ENCODE peak calls at places on chromosome 22, in six cellular contexts. One of them, this sample, is unnamed.

GRCh38 chr22:47115921-47116320 is 353.5 kb downstream of the TBC1D22A start:
- DNase-seq in hepatocyte: no peak
- DNase-seq in GM12864: no peak
- DNase-seq in coronary artery: no peak
- DNase-seq in H7: no peak
- DNase-seq in uterus: no peak
- DNase-seq in this sample: no peak

GRCh38 chr22:26170795-26171194 is 1.5 kb downstream of the SEZ6L start:
- DNase-seq in coronary artery: no peak
- DNase-seq in uterus: no peak
- DNase-seq in hepatocyte: peak; percentile 43
- DNase-seq in H7: peak; percentile 75
- DNase-seq in GM12864: no peak
- DNase-seq in this sample: no peak

GRCh38 chr22:20572132-20572802 is 64.9 kb downstream of the MED15 start:
- DNase-seq in GM12864: no peak
- DNase-seq in H7: no peak
- DNase-seq in hepatocyte: no peak
- DNase-seq in coronary artery: no peak
- DNase-seq in uterus: no peak
- DNase-seq in this sample: no peak

GRCh38 chr22:31083377-31083768 is 2.3 kb downstream of the SMTN start:
- DNase-seq in hepatocyte: no peak
- DNase-seq in GM12864: no peak
- DNase-seq in uterus: peak; percentile 50
- DNase-seq in coronary artery: peak; percentile 77
- DNase-seq in H7: peak; percentile 36
- DNase-seq in this sample: no peak

GRCh38 chr22:26548984-26549383 is 36.7 kb upstream of the TFIP11 start:
- DNase-seq in H7: no peak
- DNase-seq in GM12864: no peak
- DNase-seq in uterus: no peak
- DNase-seq in hepatocyte: no peak
- DNase-seq in coronary artery: no peak
- DNase-seq in this sample: no peak

GRCh38 chr22:11066458-11067285 is 4461.3 kb upstream of the OR11H1 start:
- DNase-seq in GM12864: no peak
- DNase-seq in hepatocyte: peak; percentile 26
- DNase-seq in coronary artery: peak; percentile 77
- DNase-seq in H7: peak; percentile 61
- DNase-seq in uterus: no peak
- DNase-seq in this sample: no peak

GRCh38 chr22:43181321-43182076 is 5.4 kb downstream of the TTLL12 start:
- DNase-seq in coronary artery: no peak
- DNase-seq in uterus: no peak
- DNase-seq in H7: no peak
- DNase-seq in hepatocyte: no peak
- DNase-seq in GM12864: no peak
- DNase-seq in this sample: no peak

GRCh38 chr22:47600281-47600680 is 837.8 kb downstream of the TBC1D22A start:
- DNase-seq in hepatocyte: no peak
- DNase-seq in GM12864: no peak
- DNase-seq in uterus: no peak
- DNase-seq in coronary artery: no peak
- DNase-seq in H7: no peak
- DNase-seq in this sample: no peak

GRCh38 chr22:32013200-32013599 is 29.9 kb upstream of the SLC5A1 start:
- DNase-seq in hepatocyte: no peak
- DNase-seq in GM12864: no peak
- DNase-seq in coronary artery: no peak
- DNase-seq in uterus: no peak
- DNase-seq in H7: no peak
- DNase-seq in this sample: no peak

GRCh38 chr22:47294222-47294532 is 531.7 kb downstream of the TBC1D22A start:
- DNase-seq in coronary artery: peak; percentile 53
- DNase-seq in H7: no peak
- DNase-seq in GM12864: no peak
- DNase-seq in uterus: peak; percentile 2
- DNase-seq in hepatocyte: no peak
- DNase-seq in this sample: no peak

GRCh38 chr22:19181786-19182471 is 3.4 kb upstream of the SLC25A1 start:
- DNase-seq in coronary artery: no peak
- DNase-seq in hepatocyte: peak; percentile 3
- DNase-seq in GM12864: no peak
- DNase-seq in H7: no peak
- DNase-seq in uterus: no peak
- DNase-seq in this sample: no peak
- H3K4me3 ChIP-seq in coronary artery: no peak overlapping the region
- H3K4me3 ChIP-seq in hepatocyte: no peak overlapping the region
- H3K4me3 ChIP-seq in GM12864: no peak overlapping the region
- H3K4me3 ChIP-seq in H7: no peak overlapping the region
- H3K4me3 ChIP-seq in uterus: no peak overlapping the region
- H3K4me3 ChIP-seq in this sample: no peak overlapping the region

DNA sequence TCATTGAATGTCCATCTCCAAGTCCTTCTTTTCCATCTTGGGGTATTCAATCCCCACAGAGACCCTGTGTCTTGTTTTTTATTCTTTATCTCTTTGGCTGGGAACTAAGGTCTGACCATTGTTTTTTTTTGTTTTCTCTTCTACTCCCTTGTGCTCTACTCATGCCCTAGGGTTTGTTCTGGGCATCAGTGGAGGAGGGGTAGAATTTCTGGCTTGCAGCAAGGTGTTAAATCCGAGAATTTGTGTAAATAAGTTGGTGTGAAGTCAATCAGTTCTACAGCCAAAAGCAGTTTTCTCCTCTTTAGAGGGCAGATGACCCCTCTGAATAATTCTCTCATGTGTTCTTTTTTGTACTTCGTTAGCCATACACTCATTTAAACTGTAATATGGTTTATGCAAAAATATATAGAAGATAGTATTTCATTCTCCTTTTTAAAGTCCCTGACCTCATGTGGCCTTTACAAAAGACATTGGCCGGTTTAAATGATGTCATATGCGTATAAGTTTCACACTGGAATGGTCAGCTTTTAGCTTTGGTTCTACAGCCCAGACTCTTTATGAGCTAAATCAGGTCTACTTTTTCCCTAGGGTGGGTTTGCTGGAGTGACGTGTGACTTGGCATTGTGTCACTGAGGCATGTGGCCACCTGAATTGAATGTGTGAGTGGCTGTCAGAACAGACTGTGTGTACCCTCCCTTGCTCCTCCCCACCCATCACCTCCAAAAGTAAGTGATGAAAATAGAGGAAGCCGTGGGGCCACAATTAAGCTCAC is 10.9 kb downstream of the CECR2 start:
- DNase-seq in coronary artery: no peak
- DNase-seq in H7: no peak
- DNase-seq in GM12864: no peak
- DNase-seq in uterus: no peak
- DNase-seq in hepatocyte: no peak
- DNase-seq in this sample: no peak
- H3K4me3 ChIP-seq in coronary artery: no peak overlapping the region
- H3K4me3 ChIP-seq in H7: no peak overlapping the region
- H3K4me3 ChIP-seq in GM12864: no peak overlapping the region
- H3K4me3 ChIP-seq in uterus: no peak overlapping the region
- H3K4me3 ChIP-seq in hepatocyte: no peak overlapping the region
- H3K4me3 ChIP-seq in this sample: no peak overlapping the region

DNA sequence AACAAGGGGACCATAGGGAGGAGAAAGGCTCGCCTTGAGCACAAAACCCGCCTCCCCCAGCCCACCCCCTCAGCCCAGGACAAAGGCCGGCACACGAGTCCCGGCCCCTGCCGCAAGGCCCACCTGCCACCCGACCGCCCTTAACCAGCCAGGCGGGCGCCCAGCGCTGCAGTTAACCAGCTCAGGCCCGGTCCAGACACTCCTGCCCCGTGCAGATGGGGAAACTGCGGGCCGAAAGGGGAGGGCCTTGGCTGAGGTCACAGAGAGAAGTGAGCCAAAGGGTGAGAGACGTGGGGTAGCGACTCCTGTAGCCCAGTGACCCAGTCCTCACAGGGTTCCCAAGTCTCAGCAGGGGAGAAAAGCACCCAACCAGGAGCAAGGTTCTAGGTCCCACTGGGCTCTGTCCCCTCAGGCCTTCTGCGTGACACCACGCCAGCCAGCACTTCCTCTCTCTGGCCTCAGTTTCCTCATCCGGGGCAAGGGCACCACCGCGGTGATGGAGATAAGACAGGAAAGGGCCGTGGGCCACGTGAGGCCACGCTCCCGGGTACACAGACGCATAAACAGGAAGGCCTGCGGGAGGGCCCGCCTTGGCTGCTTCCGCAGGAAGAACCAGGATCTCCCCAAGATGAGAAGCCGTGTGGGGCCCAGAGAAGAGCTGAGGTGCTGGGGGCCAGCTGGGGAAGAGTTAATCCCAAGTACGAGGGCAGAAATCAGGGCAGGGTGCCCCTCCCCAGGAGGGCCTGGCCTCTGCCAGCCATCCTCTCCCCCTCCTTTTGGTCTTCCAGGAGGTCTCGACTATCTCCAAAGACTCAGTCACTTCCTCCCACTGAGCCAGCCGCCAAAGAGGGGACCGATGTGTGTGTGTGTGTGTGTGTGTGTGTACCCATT is 1.8 kb downstream of the MFNG start:
- DNase-seq in H7: peak; percentile 70
- DNase-seq in uterus: peak; percentile 61
- DNase-seq in hepatocyte: no peak
- DNase-seq in GM12864: peak; percentile 77
- DNase-seq in coronary artery: no peak
- DNase-seq in this sample: peak; percentile 85
- H3K4me3 ChIP-seq in H7: no peak overlapping the region
- H3K4me3 ChIP-seq in uterus: no peak overlapping the region
- H3K4me3 ChIP-seq in hepatocyte: no peak overlapping the region
- H3K4me3 ChIP-seq in GM12864: peak overlapping the region; percentile 79
- H3K4me3 ChIP-seq in coronary artery: peak overlapping the region; percentile 64
- H3K4me3 ChIP-seq in this sample: peak overlapping the region; percentile 85

GRCh38 chr22:48744283-48744641 is 1083.4 kb downstream of the BRD1 start:
- DNase-seq in hepatocyte: peak; percentile 2
- DNase-seq in uterus: no peak
- DNase-seq in coronary artery: peak; percentile 43
- DNase-seq in GM12864: no peak
- DNase-seq in H7: peak; percentile 22
- DNase-seq in this sample: no peak

GRCh38 chr22:48742556-48743343 is 1084.9 kb downstream of the BRD1 start:
- DNase-seq in H7: peak; percentile 36
- DNase-seq in hepatocyte: peak; percentile 2
- DNase-seq in uterus: no peak
- DNase-seq in coronary artery: peak; percentile 68
- DNase-seq in GM12864: no peak
- DNase-seq in this sample: no peak

GRCh38 chr22:48742191-48742555 is 1085.5 kb downstream of the BRD1 start:
- DNase-seq in GM12864: no peak
- DNase-seq in H7: peak; percentile 21
- DNase-seq in uterus: no peak
- DNase-seq in coronary artery: no peak
- DNase-seq in hepatocyte: no peak
- DNase-seq in this sample: no peak

GRCh38 chr22:48744967-48745841 is 1082.5 kb downstream of the BRD1 start:
- DNase-seq in GM12864: no peak
- DNase-seq in hepatocyte: no peak
- DNase-seq in coronary artery: peak; percentile 45
- DNase-seq in H7: peak; percentile 6
- DNase-seq in uterus: no peak
- DNase-seq in this sample: no peak

GRCh38 chr22:48743601-48744282 is 1083.9 kb downstream of the BRD1 start:
- DNase-seq in hepatocyte: peak; percentile 4
- DNase-seq in uterus: no peak
- DNase-seq in H7: peak; percentile 32
- DNase-seq in coronary artery: peak; percentile 47
- DNase-seq in GM12864: no peak
- DNase-seq in this sample: no peak
- H3K4me3 ChIP-seq in hepatocyte: no peak overlapping the region
- H3K4me3 ChIP-seq in uterus: no peak overlapping the region
- H3K4me3 ChIP-seq in H7: no peak overlapping the region
- H3K4me3 ChIP-seq in coronary artery: no peak overlapping the region
- H3K4me3 ChIP-seq in GM12864: no peak overlapping the region
- H3K4me3 ChIP-seq in this sample: no peak overlapping the region

DNA sequence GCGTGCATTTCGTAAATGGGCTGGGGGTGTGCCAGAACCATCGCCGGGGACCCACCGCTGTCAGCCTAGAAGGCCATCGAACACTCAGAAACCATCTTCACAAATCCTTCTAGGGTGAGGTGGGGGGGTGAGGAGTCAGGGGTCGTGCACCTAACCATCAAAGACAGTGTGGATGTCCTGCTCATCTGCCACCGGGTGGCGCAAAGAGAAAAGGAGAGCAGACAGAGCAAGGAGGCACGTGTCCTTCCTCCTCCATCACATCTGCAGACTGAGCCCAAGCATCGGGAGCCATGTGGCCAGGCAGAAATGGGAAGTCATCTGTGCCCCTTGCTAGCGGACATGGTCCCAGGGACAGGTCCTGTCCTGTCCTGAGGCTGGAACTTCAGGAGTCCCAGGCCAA is 61.9 kb upstream of the NUP50 start:
- DNase-seq in GM12864: peak; percentile 7
- DNase-seq in hepatocyte: peak; percentile 69
- DNase-seq in uterus: peak; percentile 34
- DNase-seq in H7: peak; percentile 88
- DNase-seq in coronary artery: no peak
- DNase-seq in this sample: peak; percentile 20
- H3K4me3 ChIP-seq in GM12864: no peak overlapping the region
- H3K4me3 ChIP-seq in hepatocyte: no peak overlapping the region
- H3K4me3 ChIP-seq in uterus: no peak overlapping the region
- H3K4me3 ChIP-seq in H7: no peak overlapping the region
- H3K4me3 ChIP-seq in coronary artery: no peak overlapping the region
- H3K4me3 ChIP-seq in this sample: no peak overlapping the region

DNA sequence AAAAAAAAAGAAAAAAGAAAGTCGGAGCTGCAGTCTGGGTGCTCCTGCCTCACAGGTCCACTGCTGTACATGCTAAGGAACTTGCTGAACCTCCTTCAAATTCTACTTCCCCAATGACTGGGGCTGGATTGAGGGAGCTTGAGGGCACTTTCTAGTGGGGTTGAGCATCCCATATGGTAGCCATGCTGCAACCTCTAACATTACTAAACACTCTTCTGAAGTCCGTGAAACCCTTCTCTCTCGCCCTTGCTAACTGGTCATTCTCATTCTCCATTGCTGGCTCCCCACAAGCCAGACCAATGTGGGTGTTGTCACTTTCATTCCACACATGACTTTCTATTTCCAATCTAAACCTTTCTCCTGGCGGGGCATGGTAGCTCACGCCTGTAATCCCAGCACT is 1.2 kb downstream of the ESS2 start:
- DNase-seq in GM12864: no peak
- DNase-seq in H7: no peak
- DNase-seq in coronary artery: no peak
- DNase-seq in uterus: no peak
- DNase-seq in hepatocyte: no peak
- DNase-seq in this sample: no peak
- H3K4me3 ChIP-seq in GM12864: no peak overlapping the region
- H3K4me3 ChIP-seq in H7: no peak overlapping the region
- H3K4me3 ChIP-seq in coronary artery: peak overlapping the region; percentile 92
- H3K4me3 ChIP-seq in uterus: no peak overlapping the region
- H3K4me3 ChIP-seq in hepatocyte: no peak overlapping the region
- H3K4me3 ChIP-seq in this sample: no peak overlapping the region

DNA sequence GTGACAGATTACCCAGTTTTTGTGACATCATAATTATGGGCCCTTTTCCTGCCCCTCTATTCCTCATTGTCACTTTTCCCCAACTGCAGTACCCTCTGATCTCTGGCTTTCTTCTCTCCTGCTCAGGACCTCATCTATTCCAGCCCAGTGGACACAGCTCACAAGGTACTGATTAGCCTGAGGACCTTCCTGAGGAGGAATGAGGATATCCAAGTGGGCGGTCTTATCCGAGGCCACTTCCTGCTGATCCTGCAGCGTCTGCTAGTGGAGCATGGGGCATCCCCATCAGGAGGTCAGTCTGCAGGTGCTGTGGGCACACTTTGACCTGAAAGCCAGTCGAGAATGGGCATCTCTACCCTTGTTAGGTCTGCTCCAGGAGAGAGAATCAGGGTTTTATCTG is 24.5 kb upstream of the CCDC134 start:
- DNase-seq in hepatocyte: no peak
- DNase-seq in uterus: no peak
- DNase-seq in H7: no peak
- DNase-seq in GM12864: no peak
- DNase-seq in coronary artery: no peak
- DNase-seq in this sample: no peak
- H3K4me3 ChIP-seq in hepatocyte: no peak overlapping the region
- H3K4me3 ChIP-seq in uterus: no peak overlapping the region
- H3K4me3 ChIP-seq in H7: no peak overlapping the region
- H3K4me3 ChIP-seq in GM12864: no peak overlapping the region
- H3K4me3 ChIP-seq in coronary artery: no peak overlapping the region
- H3K4me3 ChIP-seq in this sample: no peak overlapping the region

This sample was measured in GM06990.